ENCODE peak calls at places on chromosomes 11 and 22, in eight cellular contexts. T, Q, G, P, A, K, I and B are unnamed samples.

GRCh38 chr11:75518204-75518549 is 7.6 kb downstream of the GDPD5 start:
- DNase-seq in T (no peak), Q (no peak), G (no peak), P (no peak), A (no peak), K (no peak), I (no peak), B (no peak)

GRCh38 chr11:31794546-31794945 is 16.6 kb downstream of the PAX6 start:
- DNase-seq in T (no peak), Q (no peak), G (no peak), P (no peak), A (no peak), K (no peak), I (no peak), B (no peak)

GRCh38 chr11:111974451-111974850 is 37.3 kb downstream of the DIXDC1 start:
- DNase-seq in T (no peak), Q (no peak), G (no peak), P (no peak), A (no peak), K (no peak), I (no peak), B (no peak)

GRCh38 chr22:49302530-49302929 is 525.1 kb downstream of the BRD1 start:
- DNase-seq in T (no peak), Q (no peak), G (no peak), P (peak), A (no peak), K (no peak), I (no peak), B (peak)

GRCh38 chr11:70868341-70868885 is 384.0 kb downstream of the SHANK2 start:
- DNase-seq in T (no peak), Q (no peak), G (no peak), P (no peak), A (no peak), K (no peak), I (no peak), B (no peak)

GRCh38 chr22:24410110-24410856 is 17.1 kb upstream of the ADORA2A start:
- DNase-seq in T (no peak), Q (peak), G (no peak), P (no peak), A (no peak), K (no peak), I (peak), B (no peak)

GRCh38 chr11:20112291-20113146 is 47.8 kb downstream of the DBX1 start:
- DNase-seq in T (peak), Q (no peak), G (peak), P (peak), A (peak), K (peak), I (peak), B (peak)

GRCh38 chr22:19208287-19208847 is 29.8 kb upstream of the SLC25A1 start:
- DNase-seq in T (no peak), Q (no peak), G (no peak), P (no peak), A (no peak), K (no peak), I (no peak), B (no peak)

GRCh38 chr22:45626198-45626651 is 45.4 kb upstream of the ATXN10 start:
- DNase-seq in T (no peak), Q (no peak), G (no peak), P (no peak), A (no peak), K (peak), I (no peak), B (peak)

GRCh38 chr11:72228229-72228843 is 3.8 kb downstream of the INPPL1 start:
- DNase-seq in T (no peak), Q (no peak), G (no peak), P (no peak), A (no peak), K (no peak), I (peak), B (no peak)

GRCh38 chr11:65537620-65538231 is 12.8 kb downstream of the SCYL1 start:
- DNase-seq in T (no peak), Q (no peak), G (no peak), P (no peak), A (no peak), K (no peak), I (peak), B (no peak)

GRCh38 chr22:26981111-26981510 is 323.7 kb downstream of the MIAT start:
- DNase-seq in T (no peak), Q (no peak), G (no peak), P (no peak), A (no peak), K (no peak), I (no peak), B (no peak)

GRCh38 chr11:108818971-108819370 is 154.1 kb downstream of the DDX10 start:
- DNase-seq in T (no peak), Q (no peak), G (no peak), P (no peak), A (no peak), K (no peak), I (no peak), B (no peak)

GRCh38 chr22:23534851-23535717 is 45.0 kb downstream of the IGLL1 start:
- DNase-seq in T (no peak), Q (no peak), G (no peak), P (no peak), A (no peak), K (peak), I (no peak), B (no peak)

GRCh38 chr22:47101321-47101885 is 339.0 kb downstream of the TBC1D22A start:
- DNase-seq in T (no peak), Q (no peak), G (no peak), P (no peak), A (no peak), K (no peak), I (no peak), B (no peak)

GRCh38 chr22:27512283-27512761 is 289.2 kb downstream of the MN1 start:
- DNase-seq in T (no peak), Q (no peak), G (no peak), P (peak), A (peak), K (peak), I (peak), B (peak)

GRCh38 chr11:57546869-57547518 is 9.6 kb downstream of the SMTNL1 start:
- DNase-seq in T (peak), Q (no peak), G (no peak), P (no peak), A (no peak), K (no peak), I (peak), B (no peak)

GRCh38 chr11:11010624-11011127 is 152.8 kb upstream of the ZBED5 start:
- DNase-seq in T (no peak), Q (no peak), G (peak), P (peak), A (no peak), K (no peak), I (peak), B (peak)

GRCh38 chr11:5564259-5565019 is 16.1 kb upstream of the OR52H1 start:
- DNase-seq in T (no peak), Q (no peak), G (no peak), P (no peak), A (peak), K (no peak), I (peak), B (no peak)

GRCh38 chr11:57214087-57214395 is 23.0 kb downstream of the APLNR start:
- DNase-seq in T (no peak), Q (no peak), G (no peak), P (no peak), A (no peak), K (no peak), I (peak), B (no peak)